ENCODE peak calls at places on chromosomes 4 and X, in four cellular contexts. One of them, this sample, is unnamed.

GRCh38 chr4:158327525-158327924 is 117.2 kb downstream of the TMEM144 start:
- DNase-seq in osteoblast: no peak
- DNase-seq in non-pigmented ciliary epithelial cell: no peak
- DNase-seq in mucosa of gallbladder: no peak
- DNase-seq in this sample: no peak

GRCh38 chrX:48835524-48836329 is at the start of gene PCSK1N:
- DNase-seq in osteoblast: peak
- DNase-seq in non-pigmented ciliary epithelial cell: no peak
- DNase-seq in mucosa of gallbladder: no peak
- DNase-seq in this sample: no peak

GRCh38 chr4:145132521-145133098 is 34.5 kb downstream of the ABCE1 start:
- DNase-seq in mucosa of gallbladder: no peak
- DNase-seq in osteoblast: no peak
- DNase-seq in non-pigmented ciliary epithelial cell: no peak
- DNase-seq in this sample: no peak

GRCh38 chrX:94961730-94962129 is 1287.7 kb downstream of the FAM133A start:
- DNase-seq in non-pigmented ciliary epithelial cell: no peak
- DNase-seq in osteoblast: no peak
- DNase-seq in mucosa of gallbladder: no peak
- DNase-seq in this sample: no peak

GRCh38 chr4:54063224-54063623 is 1.2 kb downstream of the CHIC2 start:
- DNase-seq in non-pigmented ciliary epithelial cell: no peak
- DNase-seq in mucosa of gallbladder: no peak
- DNase-seq in osteoblast: no peak
- DNase-seq in this sample: no peak

GRCh38 chrX:21738145-21738949 is 19.6 kb downstream of the SMPX start:
- DNase-seq in non-pigmented ciliary epithelial cell: no peak
- DNase-seq in mucosa of gallbladder: no peak
- DNase-seq in osteoblast: no peak
- DNase-seq in this sample: peak

GRCh38 chr4:2219233-2219760 is 22.6 kb downstream of the HAUS3 start:
- DNase-seq in osteoblast: no peak
- DNase-seq in mucosa of gallbladder: no peak
- DNase-seq in non-pigmented ciliary epithelial cell: no peak
- DNase-seq in this sample: no peak

GRCh38 chr4:181138116-181138515 is 1105.1 kb upstream of the TENM3 start:
- DNase-seq in non-pigmented ciliary epithelial cell: no peak
- DNase-seq in osteoblast: no peak
- DNase-seq in mucosa of gallbladder: no peak
- DNase-seq in this sample: peak

GRCh38 chr4:34046580-34046979 is 2197.7 kb downstream of the ARAP2 start:
- DNase-seq in mucosa of gallbladder: no peak
- DNase-seq in non-pigmented ciliary epithelial cell: peak
- DNase-seq in osteoblast: no peak
- DNase-seq in this sample: no peak

GRCh38 chr4:136900706-136901105 is 631.6 kb downstream of the PCDH18 start:
- DNase-seq in non-pigmented ciliary epithelial cell: no peak
- DNase-seq in mucosa of gallbladder: no peak
- DNase-seq in osteoblast: no peak
- DNase-seq in this sample: no peak

GRCh38 chr4:88820723-88821368 is 123.2 kb upstream of the NAP1L5 start:
- DNase-seq in osteoblast: no peak
- DNase-seq in non-pigmented ciliary epithelial cell: no peak
- DNase-seq in mucosa of gallbladder: no peak
- DNase-seq in this sample: no peak

GRCh38 chr4:96652158-96652557 is 812.3 kb downstream of the PDHA2 start:
- DNase-seq in non-pigmented ciliary epithelial cell: no peak
- DNase-seq in osteoblast: no peak
- DNase-seq in mucosa of gallbladder: no peak
- DNase-seq in this sample: no peak

GRCh38 chr4:112938461-112939058 is 110.9 kb upstream of the ANK2 start:
- DNase-seq in non-pigmented ciliary epithelial cell: peak
- DNase-seq in mucosa of gallbladder: no peak
- DNase-seq in osteoblast: peak
- DNase-seq in this sample: no peak

GRCh38 chrX:121832446-121832845 is 785.0 kb downstream of the GLUD2 start:
- DNase-seq in non-pigmented ciliary epithelial cell: peak
- DNase-seq in osteoblast: no peak
- DNase-seq in mucosa of gallbladder: no peak
- DNase-seq in this sample: no peak

GRCh38 chr4:70559216-70559830 is 32.7 kb upstream of the AMBN start:
- DNase-seq in osteoblast: peak
- DNase-seq in mucosa of gallbladder: peak
- DNase-seq in non-pigmented ciliary epithelial cell: peak
- DNase-seq in this sample: peak

GRCh38 chr4:157076578-157076947 is 613 bp downstream of the GLRB start:
- DNase-seq in non-pigmented ciliary epithelial cell: no peak
- DNase-seq in osteoblast: no peak
- DNase-seq in mucosa of gallbladder: no peak
- DNase-seq in this sample: no peak

GRCh38 chr4:13615162-13615561 is 12.4 kb downstream of the BOD1L1 start:
- DNase-seq in osteoblast: no peak
- DNase-seq in mucosa of gallbladder: no peak
- DNase-seq in non-pigmented ciliary epithelial cell: no peak
- DNase-seq in this sample: no peak

GRCh38 chr4:1171306-1172227 is 816 bp downstream of the SPON2 start:
- DNase-seq in mucosa of gallbladder: no peak
- DNase-seq in non-pigmented ciliary epithelial cell: no peak
- DNase-seq in osteoblast: peak
- DNase-seq in this sample: no peak

GRCh38 chr4:153413827-153414226 is 52.3 kb upstream of the TMEM131L start:
- DNase-seq in osteoblast: no peak
- DNase-seq in non-pigmented ciliary epithelial cell: no peak
- DNase-seq in mucosa of gallbladder: no peak
- DNase-seq in this sample: no peak

GRCh38 chr4:146432065-146432464 is 89.7 kb downstream of the SLC10A7 start:
- DNase-seq in osteoblast: no peak
- DNase-seq in mucosa of gallbladder: no peak
- DNase-seq in non-pigmented ciliary epithelial cell: no peak
- DNase-seq in this sample: no peak

GRCh38 chr4:151661873-151662272 is 98.9 kb downstream of the GATB start:
- DNase-seq in osteoblast: no peak
- DNase-seq in non-pigmented ciliary epithelial cell: no peak
- DNase-seq in mucosa of gallbladder: no peak
- DNase-seq in this sample: no peak

GRCh38 chrX:110108381-110108796 is 105.5 kb downstream of the TMEM164 start:
- DNase-seq in mucosa of gallbladder: no peak
- DNase-seq in non-pigmented ciliary epithelial cell: no peak
- DNase-seq in osteoblast: no peak
- DNase-seq in this sample: peak

GRCh38 chr4:95294291-95294690 is 254.5 kb downstream of the UNC5C start:
- DNase-seq in osteoblast: no peak
- DNase-seq in non-pigmented ciliary epithelial cell: no peak
- DNase-seq in mucosa of gallbladder: no peak
- DNase-seq in this sample: no peak

GRCh38 chr4:93178279-93178678 is 650.3 kb upstream of the ATOH1 start:
- DNase-seq in mucosa of gallbladder: no peak
- DNase-seq in non-pigmented ciliary epithelial cell: no peak
- DNase-seq in osteoblast: no peak
- DNase-seq in this sample: no peak

GRCh38 chr4:6324999-6325790 is 55.5 kb downstream of the WFS1 start:
- DNase-seq in non-pigmented ciliary epithelial cell: no peak
- DNase-seq in osteoblast: no peak
- DNase-seq in mucosa of gallbladder: peak
- DNase-seq in this sample: peak

GRCh38 chr4:109007976-109008375 is 245.1 kb upstream of the ETNPPL start:
- DNase-seq in non-pigmented ciliary epithelial cell: no peak
- DNase-seq in osteoblast: no peak
- DNase-seq in mucosa of gallbladder: no peak
- DNase-seq in this sample: no peak

GRCh38 chrX:148593987-148594386 is 93.6 kb downstream of the AFF2 start:
- DNase-seq in mucosa of gallbladder: no peak
- DNase-seq in osteoblast: peak
- DNase-seq in non-pigmented ciliary epithelial cell: no peak
- DNase-seq in this sample: no peak

GRCh38 chr4:35565640-35566039 is 678.7 kb downstream of the ARAP2 start:
- DNase-seq in non-pigmented ciliary epithelial cell: no peak
- DNase-seq in mucosa of gallbladder: no peak
- DNase-seq in osteoblast: no peak
- DNase-seq in this sample: no peak

GRCh38 chr4:121155893-121156292 is 8.2 kb downstream of the TNIP3 start:
- DNase-seq in mucosa of gallbladder: no peak
- DNase-seq in non-pigmented ciliary epithelial cell: peak
- DNase-seq in osteoblast: peak
- DNase-seq in this sample: no peak

GRCh38 chrX:34893741-34894140 is 48.9 kb upstream of the FAM47B start:
- DNase-seq in osteoblast: peak
- DNase-seq in mucosa of gallbladder: no peak
- DNase-seq in non-pigmented ciliary epithelial cell: no peak
- DNase-seq in this sample: no peak

GRCh38 chr4:182301736-182302135 is 58.5 kb downstream of the TENM3 start:
- DNase-seq in non-pigmented ciliary epithelial cell: no peak
- DNase-seq in mucosa of gallbladder: no peak
- DNase-seq in osteoblast: no peak
- DNase-seq in this sample: no peak

GRCh38 chrX:18368402-18368801 is 13.9 kb upstream of the SCML2 start:
- DNase-seq in non-pigmented ciliary epithelial cell: no peak
- DNase-seq in osteoblast: no peak
- DNase-seq in mucosa of gallbladder: no peak
- DNase-seq in this sample: no peak

GRCh38 chrX:123481908-123482873 is 250.7 kb downstream of the THOC2 start:
- DNase-seq in mucosa of gallbladder: no peak
- DNase-seq in non-pigmented ciliary epithelial cell: no peak
- DNase-seq in osteoblast: no peak
- DNase-seq in this sample: no peak

GRCh38 chr4:181030961-181031360 is 1212.2 kb upstream of the TENM3 start:
- DNase-seq in mucosa of gallbladder: no peak
- DNase-seq in non-pigmented ciliary epithelial cell: no peak
- DNase-seq in osteoblast: no peak
- DNase-seq in this sample: no peak

GRCh38 chr4:182212211-182212761 is 30.9 kb upstream of the TENM3 start:
- DNase-seq in non-pigmented ciliary epithelial cell: peak
- DNase-seq in mucosa of gallbladder: no peak
- DNase-seq in osteoblast: no peak
- DNase-seq in this sample: peak